ENCODE peak calls at places on chromosome 22, in eight cellular contexts. J is bronchial epithelial cell, M is SK-N-SH, C is neural progenitor cell, L is astrocyte of the spinal cord, D is PC-9, O is HL-60, U is WTC11. R is an unnamed sample.

GRCh38 chr22:47190276-47190956 is 428.0 kb downstream of the TBC1D22A start:
- DNase-seq in J (no peak), M (no peak), C (no peak), L (no peak), D (no peak), O (no peak), U (no peak), R (peak; percentile 38)

GRCh38 chr22:48523091-48523490 is 1304.6 kb downstream of the BRD1 start:
- DNase-seq in J (no peak), M (no peak), C (no peak), L (no peak), D (no peak), O (no peak), U (no peak), R (no peak)

GRCh38 chr22:44620129-44620840 is 81.7 kb upstream of the PRR5 start:
- DNase-seq in J (peak; percentile 17), M (peak; percentile 75), C (peak; percentile 97), L (peak; percentile 54), D (no peak), O (peak; percentile 57), U (peak; percentile 84), R (peak; percentile 96)

GRCh38 chr22:44074286-44074984 is 50.3 kb downstream of the PARVB start:
- DNase-seq in J (no peak), M (peak; percentile 90), C (peak; percentile 30), L (no peak), D (no peak), O (no peak), U (no peak), R (no peak)

GRCh38 chr22:44743804-44744211 is 8.6 kb upstream of the ARHGAP8 start:
- DNase-seq in J (no peak), M (peak; percentile 64), C (no peak), L (no peak), D (no peak), O (no peak), U (no peak), R (no peak)

GRCh38 chr22:46578824-46579561 is 41.2 kb upstream of the GRAMD4 start:
- DNase-seq in J (no peak), M (peak; percentile 75), C (peak; percentile 37), L (peak; percentile 39), D (no peak), O (no peak), U (no peak), R (peak; percentile 33)

GRCh38 chr22:44291265-44292006 is 21.3 kb downstream of the SHISAL1 start:
- DNase-seq in J (no peak), M (no peak), C (no peak), L (no peak), D (no peak), O (no peak), U (no peak), R (no peak)

GRCh38 chr22:20131856-20132685 is 467 bp downstream of the ZDHHC8 start:
- DNase-seq in J (no peak), M (peak; percentile 85), C (peak; percentile 58), L (no peak), D (no peak), O (no peak), U (no peak), R (no peak)

GRCh38 chr22:28935140-28935539 is 51.8 kb downstream of the ZNRF3 start:
- DNase-seq in J (no peak), M (no peak), C (no peak), L (no peak), D (no peak), O (no peak), U (no peak), R (no peak)

GRCh38 chr22:33726294-33726711 is 194.0 kb downstream of the LARGE1 start:
- DNase-seq in J (peak; percentile 47), M (no peak), C (no peak), L (peak; percentile 1), D (peak; percentile 31), O (no peak), U (no peak), R (no peak)

GRCh38 chr22:25390297-25391240 is 171.1 kb downstream of the CRYBB2 start:
- DNase-seq in J (no peak), M (no peak), C (no peak), L (no peak), D (no peak), O (no peak), U (no peak), R (no peak)

GRCh38 chr22:37284807-37285355 is 2.6 kb downstream of the CYTH4 start:
- DNase-seq in J (no peak), M (no peak), C (no peak), L (no peak), D (no peak), O (peak; percentile 99), U (no peak), R (peak; percentile 92)

GRCh38 chr22:39364646-39365405 is 15.0 kb downstream of the SYNGR1 start:
- DNase-seq in J (no peak), M (no peak), C (no peak), L (no peak), D (no peak), O (no peak), U (no peak), R (no peak)

GRCh38 chr22:44580756-44581435 is 82.9 kb upstream of the RTL6 start:
- DNase-seq in J (no peak), M (no peak), C (no peak), L (no peak), D (no peak), O (no peak), U (no peak), R (peak; percentile 24)

GRCh38 chr22:33470456-33470855 is 412.3 kb upstream of the SYN3 start:
- DNase-seq in J (no peak), M (no peak), C (no peak), L (no peak), D (no peak), O (no peak), U (no peak), R (no peak)

GRCh38 chr22:30074147-30074546 is 6.1 kb upstream of the HORMAD2 start:
- DNase-seq in J (no peak), M (no peak), C (no peak), L (no peak), D (no peak), O (no peak), U (no peak), R (no peak)

GRCh38 chr22:42437488-42438292 is 5.5 kb upstream of the NFAM1 start:
- DNase-seq in J (no peak), M (peak; percentile 82), C (peak; percentile 88), L (peak; percentile 13), D (no peak), O (peak; percentile 80), U (peak; percentile 89), R (peak; percentile 83)
- TF ChIP-seq CTCF in J (peak; percentile 96), M (peak; percentile 74), C (peak; percentile 100), L (peak; percentile 95), D (peak; percentile 100), O (peak; percentile 91), U (peak; percentile 97), R (peak; percentile 100)

GRCh38 chr22:22748297-22748743 is 103.9 kb downstream of the GGTLC2 start:
- DNase-seq in J (peak; percentile 37), M (peak; percentile 44), C (peak; percentile 44), L (peak; percentile 33), D (no peak), O (peak; percentile 60), U (peak; percentile 51), R (no peak)
- TF ChIP-seq CTCF in J (peak; percentile 79), M (peak; percentile 56), C (peak; percentile 64), L (peak; percentile 87), D (peak; percentile 64), O (peak; percentile 81), U (no peak), R (peak; percentile 88)

GRCh38 chr22:31836010-31836409 is 82.2 kb downstream of the DEPDC5 start:
- DNase-seq in J (no peak), M (no peak), C (peak; percentile 41), L (no peak), D (no peak), O (no peak), U (no peak), R (no peak)
- TF ChIP-seq CTCF in J (no peak), M (no peak), C (peak; percentile 30), L (peak; percentile 10), D (no peak), O (no peak), U (no peak), R (no peak)

DNA sequence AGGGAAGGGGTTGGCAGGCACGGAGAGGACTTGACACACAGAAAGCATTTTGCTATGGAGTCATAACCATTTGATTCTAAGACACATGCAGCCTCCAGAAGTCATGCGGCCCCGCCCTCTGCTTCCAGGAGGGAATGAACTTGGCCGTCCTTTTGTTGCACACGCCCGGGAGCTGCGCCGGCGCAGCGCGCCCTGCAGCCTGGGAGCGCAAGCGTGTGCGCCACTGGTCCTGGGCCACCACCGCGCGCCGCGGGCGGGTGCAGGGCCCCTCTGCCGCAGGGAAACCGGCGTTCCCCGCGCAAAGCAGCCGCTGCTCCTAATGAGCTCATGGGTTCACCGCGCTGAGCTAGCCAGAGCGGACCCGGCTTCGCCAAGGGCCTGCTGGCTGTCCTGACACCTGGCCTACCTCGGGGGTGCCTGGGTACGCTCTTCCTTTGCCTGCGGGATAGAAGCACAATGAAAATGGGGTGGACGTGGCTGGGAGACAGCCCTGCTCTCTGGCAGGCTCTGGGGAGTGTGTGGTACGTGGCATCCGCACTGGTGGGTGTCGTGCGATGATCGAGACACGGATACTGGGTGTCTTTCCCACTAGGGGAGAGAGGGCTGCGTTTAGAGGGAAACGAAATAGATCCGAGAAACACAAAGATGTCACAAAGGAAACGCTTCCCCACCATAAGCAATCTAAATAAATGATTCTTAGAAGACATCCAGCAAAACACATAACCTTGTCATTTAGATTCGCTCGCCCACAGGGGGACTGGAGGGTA is 669 bp downstream of the MICAL3 start:
- DNase-seq in J (peak; percentile 79), M (peak; percentile 87), C (peak; percentile 64), L (peak; percentile 79), D (peak; percentile 60), O (no peak), U (peak; percentile 67), R (no peak)
- TF ChIP-seq CTCF in J (peak; percentile 8), M (no peak), C (no peak), L (no peak), D (no peak), O (no peak), U (no peak), R (no peak)

DNA sequence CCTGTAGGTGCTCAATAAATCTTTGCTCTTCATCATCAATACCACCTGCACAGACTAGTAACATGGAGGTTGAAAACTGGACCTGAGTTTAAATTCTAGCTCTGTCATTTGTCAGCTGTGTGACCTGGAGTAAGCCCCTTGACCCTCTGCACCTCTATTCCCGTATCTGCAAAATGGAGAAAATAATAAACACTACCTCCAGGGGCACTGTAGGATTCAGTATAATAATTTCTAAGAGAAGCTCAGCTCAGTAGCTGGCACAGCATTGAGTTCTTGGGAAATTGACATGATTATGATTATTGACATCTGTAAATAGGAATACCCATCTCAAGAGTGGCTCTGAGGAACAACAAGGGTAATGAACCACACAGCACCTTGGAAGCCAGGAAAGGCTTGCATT is 78.4 kb downstream of the MN1 start:
- DNase-seq in J (peak; percentile 36), M (no peak), C (no peak), L (no peak), D (peak; percentile 18), O (no peak), U (no peak), R (no peak)
- TF ChIP-seq CTCF in J (peak; percentile 21), M (peak; percentile 25), C (peak; percentile 5), L (no peak), D (peak; percentile 49), O (no peak), U (no peak), R (peak; percentile 21)

GRCh38 chr22:38304526-38304925 is 12.7 kb downstream of the CSNK1E start:
- DNase-seq in J (no peak), M (no peak), C (no peak), L (no peak), D (peak; percentile 31), O (no peak), U (no peak), R (no peak)
- TF ChIP-seq CTCF in J (no peak), M (no peak), C (peak; percentile 11), L (no peak), D (no peak), O (no peak), U (no peak), R (no peak)

GRCh38 chr22:23000657-23001439 is 69.5 kb upstream of the GNAZ start:
- DNase-seq in J (no peak), M (no peak), C (no peak), L (no peak), D (no peak), O (no peak), U (no peak), R (no peak)
- TF ChIP-seq CTCF in J (no peak), M (no peak), C (no peak), L (no peak), D (no peak), O (no peak), U (no peak), R (no peak)